ENCODE peak calls at places on chromosomes 16 and 17, in eight cellular contexts. B, M, G, C, Y, O, K and P are unnamed samples.

GRCh38 chr17:17836818-17837379 is at the start of gene SREBF1:
- DNase-seq in Y (no peak), O (peak), C (no peak), K (no peak), M (peak), B (peak), G (peak), P (peak)

GRCh38 chr16:72992142-72992601 is 55.8 kb downstream of the ZFHX3 start:
- DNase-seq in B (no peak), Y (no peak), G (no peak), K (no peak), M (no peak), C (no peak), O (no peak), P (no peak)

GRCh38 chr16:80948886-80949502 is 57.7 kb downstream of the CMC2 start:
- DNase-seq in B (no peak), M (no peak), G (no peak), O (peak), C (peak), K (peak), Y (peak), P (peak)

GRCh38 chr16:26644912-26645543 is 421.7 kb upstream of the C16orf82 start:
- DNase-seq in O (peak), B (no peak), K (no peak), C (no peak), Y (no peak), M (no peak), G (peak), P (no peak)

GRCh38 chr17:48294989-48295892 is 134.8 kb downstream of the SKAP1 start:
- DNase-seq in K (no peak), Y (no peak), C (no peak), M (no peak), B (no peak), O (peak), G (no peak), P (no peak)

GRCh38 chr16:73196670-73197069 is 148.7 kb upstream of the ZFHX3 start:
- DNase-seq in Y (peak), M (no peak), C (peak), G (no peak), B (no peak), O (peak), K (peak), P (peak)

GRCh38 chr17:50904522-50905459 is 38.6 kb upstream of the TOB1 start:
- DNase-seq in C (peak), B (no peak), Y (peak), O (no peak), G (no peak), K (peak), M (no peak), P (peak)

GRCh38 chr16:5354645-5355044 is 257.1 kb upstream of the EEF2KMT start:
- DNase-seq in M (no peak), C (no peak), O (no peak), K (no peak), G (no peak), Y (no peak), B (no peak), P (no peak)

GRCh38 chr17:17180141-17180603 is 26.0 kb downstream of the PLD6 start:
- DNase-seq in M (no peak), C (no peak), K (no peak), B (no peak), Y (no peak), G (peak), O (peak), P (no peak)

GRCh38 chr16:2473999-2474876 is 689 bp upstream of the TBC1D24 start:
- DNase-seq in C (peak), O (peak), G (peak), B (peak), M (peak), Y (peak), K (peak), P (peak)

GRCh38 chr16:79847569-79847968 is 247.0 kb upstream of the MAF start:
- DNase-seq in Y (no peak), M (no peak), B (no peak), C (no peak), O (no peak), K (no peak), G (no peak), P (peak)

GRCh38 chr17:9146064-9146463 is 124.8 kb downstream of the NTN1 start:
- DNase-seq in O (no peak), C (no peak), Y (no peak), G (no peak), M (no peak), K (no peak), B (no peak), P (no peak)

GRCh38 chr16:89020925-89021595 is 44.1 kb upstream of the CBFA2T3 start:
- DNase-seq in Y (no peak), B (no peak), K (no peak), G (no peak), M (no peak), O (no peak), C (no peak), P (no peak)

GRCh38 chr16:2026461-2027023 is at the start of gene NHERF2:
- DNase-seq in C (no peak), M (no peak), G (no peak), O (no peak), Y (no peak), B (peak), K (no peak), P (peak)

GRCh38 chr17:41619162-41619933 is 5.0 kb downstream of the KRT17 start:
- DNase-seq in C (no peak), O (no peak), K (no peak), Y (no peak), B (peak), M (no peak), G (no peak), P (no peak)

GRCh38 chr17:74334393-74335039 is 8.5 kb downstream of the KIF19 start:
- DNase-seq in B (no peak), O (no peak), M (no peak), K (no peak), C (no peak), G (peak), Y (no peak), P (no peak)